ENCODE peak calls at places on chromosomes 1 and 21, in seven cellular contexts. L is stimulated activated CD4-positive, alpha-beta T cell treated with anti-CD3 and anti-CD28 coated beads, Interleukin-2, amount 100 ng/mL, for 48 hours; H is GM20000; B is esophagus muscularis mucosa; Z is globus pallidus; D is NCI-H460; K is memory B cell. W is an unnamed sample.

GRCh38 chr1:229862017-229862774 is 204.8 kb upstream of the GALNT2 start:
- DNase-seq in B (no peak), Z (peak; percentile 77), K (no peak), H (no peak), L (no peak), D (no peak), W (no peak)

GRCh38 chr1:154420172-154420571 is 15.0 kb downstream of the IL6R start:
- DNase-seq in K (no peak), B (peak; percentile 97), L (peak; percentile 40), H (peak; percentile 51), D (peak; percentile 75), Z (peak; percentile 66), W (peak; percentile 57)

GRCh38 chr1:26083246-26083645 is 15.8 kb upstream of the TRIM63 start:
- DNase-seq in H (no peak), Z (no peak), D (no peak), K (no peak), L (no peak), B (no peak), W (no peak)

GRCh38 chr1:104855550-104855949 is 1105.9 kb downstream of the AMY1C start:
- DNase-seq in L (no peak), H (no peak), B (no peak), K (no peak), D (no peak), Z (no peak), W (no peak)

GRCh38 chr21:31255846-31256395 is 88.1 kb downstream of the TIAM1 start:
- DNase-seq in B (no peak), H (no peak), D (no peak), Z (no peak), L (no peak), K (no peak), W (no peak)

GRCh38 chr1:234776256-234776874 is 166.4 kb upstream of the IRF2BP2 start:
- DNase-seq in H (no peak), D (no peak), K (no peak), Z (no peak), L (no peak), B (no peak), W (no peak)

GRCh38 chr1:185973645-185974044 is 239.5 kb downstream of the HMCN1 start:
- DNase-seq in Z (no peak), L (no peak), D (no peak), K (no peak), B (no peak), H (no peak), W (no peak)

GRCh38 chr1:109985251-109986053 is 887 bp downstream of the AHCYL1 start:
- DNase-seq in K (no peak), D (no peak), B (no peak), H (no peak), L (no peak), Z (no peak), W (no peak)

GRCh38 chr1:218347316-218347712 is 2.2 kb downstream of the TGFB2 start:
- DNase-seq in D (peak; percentile 47), L (no peak), H (no peak), Z (no peak), B (no peak), K (no peak), W (no peak)